ENCODE peak calls at places on chromosomes 16 and 17, in ten cellular contexts. Q is B cell; O is C1 segment of cervical spinal cord; M is stimulated activated CD4-positive, alpha-beta T cell treated with anti-CD3 and anti-CD28 coated beads, TNF-alpha, amount 100 ng/mL, for 1 hour; Y is adrenal gland; J is amygdala; L is effector memory CD8-positive, alpha-beta T cell; V is EL; X is effector memory CD4-positive, alpha-beta T cell; A is ecto neural progenitor cell. E is an unnamed sample.

GRCh38 chr16:1771072-1771863 is at the start of gene NME3:
- DNase-seq in Q (peak; percentile 67), O (peak; percentile 21), M (peak; percentile 50), Y (peak; percentile 82), J (peak; percentile 45), L (peak; percentile 72), V (peak; percentile 70), X (peak; percentile 61), A (peak; percentile 81), E (no peak)

GRCh38 chr16:72013389-72013788 is 4.8 kb downstream of the DHODH start:
- DNase-seq in Q (no peak), O (no peak), M (no peak), Y (no peak), J (no peak), L (no peak), V (peak; percentile 7), X (no peak), A (no peak), E (no peak)

GRCh38 chr17:61380836-61381525 is 18.7 kb upstream of the TBX2 start:
- DNase-seq in Q (no peak), O (no peak), M (no peak), Y (no peak), J (no peak), L (no peak), V (no peak), X (no peak), A (no peak), E (no peak)

GRCh38 chr17:78014651-78015050 is 56.1 kb downstream of the TNRC6C start:
- DNase-seq in Q (no peak), O (no peak), M (no peak), Y (no peak), J (no peak), L (no peak), V (no peak), X (no peak), A (no peak), E (no peak)

GRCh38 chr17:8116779-8117178 is 1.5 kb downstream of the ALOXE3 start:
- DNase-seq in Q (peak; percentile 31), O (no peak), M (no peak), Y (no peak), J (no peak), L (no peak), V (no peak), X (no peak), A (peak; percentile 52), E (no peak)

GRCh38 chr16:80718480-80719220 is 85.7 kb downstream of the CDYL2 start:
- DNase-seq in Q (no peak), O (no peak), M (no peak), Y (peak; percentile 55), J (no peak), L (no peak), V (no peak), X (no peak), A (no peak), E (no peak)

GRCh38 chr17:52678211-52678610 is 519.7 kb upstream of the CA10 start:
- DNase-seq in Q (no peak), O (no peak), M (no peak), Y (no peak), J (no peak), L (no peak), V (no peak), X (no peak), A (no peak), E (no peak)

GRCh38 chr17:17494499-17495447 is 1.4 kb downstream of the RASD1 start:
- DNase-seq in Q (no peak), O (no peak), M (no peak), Y (peak; percentile 76), J (no peak), L (no peak), V (peak; percentile 59), X (no peak), A (peak; percentile 82), E (no peak)

GRCh38 chr16:11913425-11914079 is 2.2 kb downstream of the GSPT1 start:
- DNase-seq in Q (no peak), O (no peak), M (no peak), Y (no peak), J (no peak), L (peak; percentile 43), V (peak; percentile 40), X (peak; percentile 39), A (no peak), E (no peak)

GRCh38 chr17:4453821-4454591 is 20.3 kb downstream of the SPNS3 start:
- DNase-seq in Q (no peak), O (no peak), M (no peak), Y (no peak), J (no peak), L (no peak), V (no peak), X (no peak), A (no peak), E (no peak)

GRCh38 chr16:53545433-53545832 is 42.4 kb upstream of the AKTIP start:
- DNase-seq in Q (no peak), O (no peak), M (peak; percentile 24), Y (no peak), J (no peak), L (peak; percentile 23), V (no peak), X (peak; percentile 21), A (no peak), E (no peak)

GRCh38 chr16:88009566-88010342 is 58.5 kb downstream of the BANP start:
- DNase-seq in Q (no peak), O (no peak), M (no peak), Y (no peak), J (no peak), L (no peak), V (no peak), X (no peak), A (no peak), E (no peak)

GRCh38 chr16:49440156-49441065 is 66.8 kb downstream of the C16orf78 start:
- DNase-seq in Q (no peak), O (no peak), M (no peak), Y (no peak), J (no peak), L (no peak), V (no peak), X (no peak), A (no peak), E (no peak)

GRCh38 chr16:83727751-83728352 is 79.9 kb upstream of the HSBP1 start:
- DNase-seq in Q (no peak), O (no peak), M (no peak), Y (no peak), J (no peak), L (no peak), V (no peak), X (no peak), A (no peak), E (no peak)

GRCh38 chr17:57939797-57940196 is 15.4 kb downstream of the CUEDC1 start:
- DNase-seq in Q (peak; percentile 93), O (no peak), M (no peak), Y (peak; percentile 35), J (no peak), L (no peak), V (no peak), X (no peak), A (no peak), E (no peak)

GRCh38 chr17:72706396-72706981 is 386.0 kb downstream of the SLC39A11 start:
- DNase-seq in Q (no peak), O (no peak), M (no peak), Y (no peak), J (no peak), L (no peak), V (no peak), X (no peak), A (no peak), E (no peak)

GRCh38 chr16:50067290-50067853 is 1.6 kb downstream of the HEATR3 start:
- DNase-seq in Q (no peak), O (no peak), M (no peak), Y (peak; percentile 41), J (no peak), L (peak; percentile 29), V (peak; percentile 70), X (no peak), A (no peak), E (peak; percentile 22)

GRCh38 chr17:12659500-12659899 is 6.2 kb upstream of the MYOCD start:
- DNase-seq in Q (no peak), O (no peak), M (no peak), Y (no peak), J (no peak), L (no peak), V (peak; percentile 64), X (no peak), A (no peak), E (no peak)

GRCh38 chr16:51881731-51882130 is 665.2 kb downstream of the TOX3 start:
- DNase-seq in Q (no peak), O (no peak), M (no peak), Y (no peak), J (no peak), L (no peak), V (peak; percentile 19), X (no peak), A (no peak), E (no peak)

GRCh38 chr16:75263963-75264445 is 12.6 kb upstream of the BCAR1 start:
- DNase-seq in Q (no peak), O (peak; percentile 72), M (no peak), Y (peak; percentile 92), J (no peak), L (no peak), V (peak; percentile 59), X (no peak), A (no peak), E (no peak)

GRCh38 chr17:6531575-6531974 is 24.8 kb downstream of the PITPNM3 start:
- DNase-seq in Q (no peak), O (no peak), M (no peak), Y (no peak), J (no peak), L (no peak), V (no peak), X (no peak), A (no peak), E (no peak)